ENCODE peak calls at places on chromosomes 3 and 15, in ten cellular contexts. B is cardiac fibroblast, O is AG04449, J is AG09309, X is AG10803, F is fibroblast of mammary gland, C is GM23338, Y is hepatocyte, S is RWPE1, E is IMR-90. G is an unnamed sample.

GRCh38 chr15:74400313-74400850 is 32.9 kb upstream of the CYP11A1 start:
- DNase-seq in O (no peak), F (peak), B (peak), X (peak), C (no peak), Y (no peak), J (no peak), S (no peak), E (no peak), G (no peak)

GRCh38 chr15:39344662-39345141 is 236.2 kb upstream of the THBS1 start:
- DNase-seq in C (peak), B (peak), S (no peak), F (peak), O (no peak), E (no peak), J (no peak), X (peak), Y (no peak), G (no peak)

GRCh38 chr3:183491109-183491922 is 62.9 kb upstream of the MCF2L2 start:
- DNase-seq in F (no peak), E (no peak), S (no peak), J (no peak), X (no peak), C (no peak), B (no peak), Y (no peak), O (no peak), G (no peak)

GRCh38 chr3:191136347-191136746 is 62.7 kb upstream of the OSTN start:
- DNase-seq in C (peak), F (peak), O (no peak), J (no peak), Y (no peak), X (peak), B (peak), S (no peak), E (peak), G (peak)

GRCh38 chr3:110414851-110415250 is 656.8 kb upstream of the NECTIN3 start:
- DNase-seq in Y (no peak), S (peak), O (peak), X (peak), J (peak), F (peak), B (peak), C (no peak), E (peak), G (peak)

GRCh38 chr3:185290266-185290665 is 36.4 kb upstream of the EHHADH start:
- DNase-seq in E (no peak), S (no peak), C (no peak), X (no peak), J (no peak), F (no peak), Y (no peak), O (no peak), B (peak), G (no peak)

GRCh38 chr3:194281306-194281705 is 69.8 kb downstream of the CPN2 start:
- DNase-seq in C (no peak), O (no peak), X (no peak), J (no peak), F (no peak), E (no peak), B (no peak), S (no peak), Y (no peak), G (no peak)

GRCh38 chr3:188508454-188508853 is 354.5 kb downstream of the LPP start:
- DNase-seq in B (no peak), J (no peak), X (no peak), F (no peak), O (no peak), C (no peak), Y (no peak), E (no peak), S (no peak), G (no peak)

GRCh38 chr3:172989373-172989772 is 151.7 kb downstream of the SPATA16 start:
- DNase-seq in E (no peak), B (no peak), F (no peak), X (no peak), C (no peak), J (no peak), S (no peak), O (no peak), Y (no peak), G (no peak)

GRCh38 chr3:178384302-178384939 is 151.8 kb upstream of the KCNMB2 start:
- DNase-seq in E (no peak), S (no peak), F (peak), X (peak), J (no peak), O (no peak), Y (no peak), C (no peak), B (peak), G (no peak)

GRCh38 chr3:127750226-127751031 is 71.9 kb downstream of the MGLL start:
- DNase-seq in O (peak), S (peak), E (peak), B (peak), J (peak), Y (no peak), C (no peak), X (peak), F (peak), G (peak)

GRCh38 chr3:105700575-105700974 is 168.2 kb downstream of the CBLB start:
- DNase-seq in Y (no peak), J (no peak), S (no peak), O (no peak), C (no peak), X (no peak), B (no peak), E (no peak), F (no peak), G (no peak)

GRCh38 chr15:51265037-51265555 is 73.3 kb downstream of the CYP19A1 start:
- DNase-seq in C (no peak), E (no peak), Y (no peak), X (peak), O (no peak), J (no peak), F (no peak), S (no peak), B (no peak), G (no peak)

GRCh38 chr3:197519801-197520211 is 36.0 kb downstream of the BDH1 start:
- DNase-seq in S (no peak), F (no peak), J (no peak), C (no peak), B (no peak), E (no peak), Y (no peak), X (no peak), O (no peak), G (no peak)

GRCh38 chr15:43977072-43977884 is 150.5 kb downstream of the WDR76 start:
- DNase-seq in X (no peak), O (no peak), J (no peak), C (peak), E (no peak), F (no peak), S (no peak), B (peak), Y (no peak), G (no peak)

GRCh38 chr3:85270488-85270887 is 311.7 kb downstream of the CADM2 start:
- DNase-seq in F (no peak), O (no peak), X (no peak), J (no peak), E (no peak), B (no peak), S (no peak), C (no peak), Y (no peak), G (no peak)

GRCh38 chr3:29240248-29240647 is 40.6 kb upstream of the RBMS3 start:
- DNase-seq in J (no peak), X (peak), E (peak), C (peak), F (peak), B (peak), O (no peak), S (peak), Y (no peak), G (peak)

GRCh38 chr15:51708013-51708412 is 26.7 kb downstream of the SCG3 start:
- DNase-seq in F (no peak), S (no peak), O (no peak), X (peak), E (no peak), B (no peak), Y (peak), J (no peak), C (no peak), G (no peak)

GRCh38 chr3:179546814-179547241 is 15.9 kb upstream of the ACTL6A start:
- DNase-seq in B (no peak), X (no peak), O (no peak), E (no peak), S (no peak), C (no peak), F (no peak), Y (peak), J (no peak), G (no peak)

DNA sequence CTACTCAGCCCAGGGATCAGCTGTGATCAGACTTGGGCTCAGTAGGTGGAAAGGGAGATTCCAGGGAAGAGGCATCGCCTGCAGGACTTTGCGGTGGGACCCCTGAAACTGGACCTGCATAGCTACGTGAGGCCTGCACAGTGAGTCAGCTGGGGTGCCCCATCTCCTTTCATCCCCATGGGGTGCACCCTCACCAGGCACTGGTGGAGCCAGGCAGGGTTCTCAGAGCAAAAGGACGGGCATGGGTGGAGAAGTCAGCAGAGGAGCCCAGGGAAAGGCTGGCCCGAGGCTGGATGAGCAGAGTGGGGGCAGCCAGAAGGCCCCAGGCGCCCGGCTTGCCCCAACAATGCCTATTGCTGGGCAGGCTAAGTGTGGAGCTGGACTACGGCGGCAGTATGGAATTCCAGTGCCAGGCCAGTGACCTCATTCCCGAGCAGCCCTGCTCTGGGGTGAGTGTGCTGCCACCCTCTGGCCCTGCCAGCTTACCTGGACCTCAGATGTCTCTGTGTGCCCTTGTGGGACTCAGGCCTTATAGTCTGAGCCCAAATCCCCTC is 19.7 kb downstream of the ACAA1 start:
- DNase-seq in S (no peak), X (no peak), J (no peak), O (no peak), C (no peak), Y (no peak), B (no peak), F (no peak), E (no peak), G (no peak)
- TF ChIP-seq CTCF in S (no peak), X (no peak), J (no peak), O (no peak), C (no peak), Y (no peak), B (no peak), F (no peak), E (no peak), G (no peak)

GRCh38 chr3:124786491-124787241 is 56.4 kb downstream of the UMPS start:
- DNase-seq in X (peak), C (no peak), E (peak), O (no peak), S (peak), B (peak), J (no peak), F (peak), Y (peak), G (peak)
- TF ChIP-seq CTCF in X (peak), C (peak), E (peak), O (no peak), S (peak), B (peak), J (peak), F (peak), Y (peak), G (peak)

GRCh38 chr3:125141596-125142417 is 70.7 kb downstream of the SLC12A8 start:
- DNase-seq in F (no peak), X (peak), B (peak), Y (peak), C (peak), J (no peak), O (no peak), S (no peak), E (no peak), G (no peak)
- TF ChIP-seq CTCF in F (peak), X (peak), B (peak), Y (peak), C (no peak), J (peak), O (peak), S (no peak), E (no peak), G (no peak)

GRCh38 chr3:114362815-114363214 is 69.0 kb downstream of the TIGIT start:
- DNase-seq in O (no peak), C (peak), E (peak), F (peak), S (peak), X (peak), B (peak), J (no peak), Y (peak), G (peak)
- TF ChIP-seq CTCF in O (peak), C (peak), E (peak), F (peak), S (peak), X (peak), B (peak), J (peak), Y (peak), G (peak)

GRCh38 chr3:44896449-44896848 is 22.0 kb downstream of the TGM4 start:
- DNase-seq in O (no peak), J (no peak), Y (no peak), E (no peak), C (no peak), F (no peak), S (no peak), X (no peak), B (no peak), G (no peak)

GRCh38 chr3:44890852-44891251 is 16.4 kb downstream of the TGM4 start:
- DNase-seq in E (no peak), S (no peak), X (no peak), C (no peak), Y (no peak), F (no peak), O (no peak), J (no peak), B (no peak), G (no peak)

GRCh38 chr3:44892689-44893088 is 18.3 kb downstream of the TGM4 start:
- DNase-seq in J (no peak), B (peak), C (no peak), S (no peak), O (no peak), Y (no peak), E (peak), F (peak), X (no peak), G (peak)

GRCh38 chr3:44893097-44893496 is 18.7 kb downstream of the TGM4 start:
- DNase-seq in S (peak), O (peak), Y (no peak), C (no peak), B (peak), X (peak), E (peak), J (peak), F (peak), G (peak)

GRCh38 chr3:44894485-44894884 is 20.1 kb downstream of the TGM4 start:
- DNase-seq in C (peak), E (peak), J (no peak), Y (no peak), S (no peak), O (no peak), X (peak), B (peak), F (no peak), G (no peak)
- TF ChIP-seq CTCF in C (no peak), E (no peak), J (no peak), Y (no peak), S (no peak), O (no peak), X (no peak), B (no peak), F (no peak), G (no peak)

DNA sequence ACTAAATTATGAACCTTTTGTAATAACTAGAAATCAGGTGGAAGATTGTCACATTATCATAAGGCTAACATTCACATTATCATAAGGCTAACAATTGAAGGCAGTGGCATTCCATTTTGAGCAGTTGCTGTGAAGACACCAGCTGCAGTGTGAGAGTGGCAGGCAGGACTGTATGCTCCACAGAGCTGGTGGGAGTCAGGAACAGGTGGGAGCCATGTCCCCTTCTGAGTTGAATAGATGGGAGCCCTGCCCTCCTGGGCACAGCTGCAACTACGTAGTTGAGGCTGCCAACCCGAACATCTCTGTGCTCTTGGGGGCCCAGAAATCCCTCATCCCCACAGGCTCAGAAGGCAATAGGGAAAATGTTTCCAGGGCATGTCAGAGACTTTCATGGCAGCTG is 1627.6 kb downstream of the SI start:
- DNase-seq in B (no peak), E (no peak), O (no peak), C (no peak), J (no peak), Y (no peak), F (no peak), S (no peak), X (no peak), G (no peak)
- TF ChIP-seq CTCF in B (no peak), E (no peak), O (no peak), C (no peak), J (no peak), Y (no peak), F (no peak), S (no peak), X (no peak), G (no peak)

GRCh38 chr15:84819291-84819768 is 2.2 kb downstream of the ALPK3 start:
- DNase-seq in F (no peak), C (peak), J (no peak), X (no peak), O (no peak), S (no peak), Y (peak), B (no peak), E (no peak), G (no peak)
- TF ChIP-seq CTCF in F (no peak), C (no peak), J (no peak), X (no peak), O (no peak), S (no peak), Y (no peak), B (peak), E (no peak), G (peak)

DNA sequence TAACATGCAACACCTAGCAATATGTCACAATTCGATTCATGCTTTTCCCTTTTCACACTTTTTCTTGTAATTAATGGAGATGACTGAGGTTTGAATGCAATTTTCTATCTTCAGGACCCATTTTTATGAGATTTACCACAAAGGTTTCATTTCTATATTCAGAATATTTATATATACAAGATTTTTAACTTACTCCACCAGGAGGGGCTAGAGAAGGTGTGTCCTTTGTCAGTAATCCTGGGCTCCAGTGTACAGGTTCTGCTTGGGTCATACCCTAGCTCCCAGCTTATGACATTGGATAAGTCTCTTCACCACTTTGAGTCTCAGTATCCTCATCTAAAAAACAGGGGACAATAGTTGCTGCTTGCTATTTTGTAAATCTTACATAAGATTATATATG is 95.7 kb upstream of the SLC24A5 start:
- DNase-seq in S (no peak), Y (no peak), E (peak), B (peak), F (peak), J (no peak), C (no peak), X (no peak), O (no peak), G (no peak)
- TF ChIP-seq CTCF in S (no peak), Y (peak), E (peak), B (no peak), F (no peak), J (no peak), C (peak), X (no peak), O (no peak), G (peak)

GRCh38 chr3:81173514-81173913 is 587.9 kb downstream of the GBE1 start:
- DNase-seq in Y (peak), E (no peak), O (no peak), X (no peak), S (no peak), J (no peak), B (peak), C (peak), F (no peak), G (no peak)
- TF ChIP-seq CTCF in Y (peak), E (no peak), O (no peak), X (no peak), S (no peak), J (no peak), B (peak), C (peak), F (no peak), G (peak)

GRCh38 chr15:65102912-65103311 is 12.1 kb downstream of the UBAP1L start:
- DNase-seq in X (no peak), B (no peak), J (no peak), S (no peak), E (no peak), C (no peak), F (no peak), O (no peak), Y (no peak), G (no peak)

GRCh38 chr15:65100427-65100826 is 14.6 kb downstream of the UBAP1L start:
- DNase-seq in E (no peak), B (no peak), S (no peak), C (no peak), X (no peak), F (no peak), J (no peak), Y (no peak), O (no peak), G (no peak)

GRCh38 chr15:65099336-65099735 is 15.7 kb downstream of the UBAP1L start:
- DNase-seq in O (no peak), S (no peak), C (no peak), X (no peak), F (no peak), B (no peak), J (no peak), E (no peak), Y (no peak), G (no peak)

GRCh38 chr15:65101418-65101890 is 13.5 kb downstream of the UBAP1L start:
- DNase-seq in O (no peak), S (peak), Y (peak), B (peak), X (peak), E (peak), J (no peak), F (peak), C (peak), G (peak)

DNA sequence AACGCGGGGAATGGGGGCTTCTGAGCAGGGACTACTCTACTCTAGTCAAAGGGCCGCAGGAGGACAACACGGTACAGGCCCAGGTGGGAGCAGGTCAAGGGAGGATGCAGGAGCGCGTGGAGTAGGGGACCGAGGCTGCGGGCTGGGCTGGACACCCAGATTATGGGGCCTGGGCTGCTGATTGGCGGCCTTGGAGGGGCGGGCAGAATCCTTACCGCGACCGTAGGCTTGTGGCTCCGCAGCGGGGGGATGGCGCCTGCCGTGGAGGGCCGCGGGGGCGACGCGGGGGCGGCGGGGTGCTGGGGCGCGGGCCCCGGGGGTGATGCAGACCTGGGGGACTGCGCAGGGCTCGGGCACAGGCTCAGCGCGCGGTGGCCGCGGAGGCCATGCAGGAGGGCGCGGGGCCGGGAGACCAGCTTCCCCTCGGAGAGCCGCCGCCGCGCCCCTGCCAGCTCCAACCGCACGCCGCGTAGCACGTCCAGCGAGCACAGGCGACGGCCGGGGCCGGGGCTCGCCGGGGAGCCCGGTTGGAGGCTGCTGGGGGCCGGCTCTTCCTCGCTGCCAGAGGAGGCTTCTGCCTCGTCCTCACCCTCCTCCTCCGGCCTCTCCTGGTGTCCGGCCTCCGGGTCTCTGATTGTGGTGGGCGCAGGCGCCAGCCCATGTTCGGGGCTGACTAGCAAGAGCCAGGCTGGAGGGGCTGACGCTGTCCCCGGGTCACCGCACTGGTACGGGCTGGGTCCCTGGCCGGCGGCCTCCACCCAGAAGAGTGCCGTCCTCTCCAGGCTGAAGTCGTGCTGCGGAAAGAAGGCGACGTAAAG is 12.9 kb downstream of the UBAP1L start:
- DNase-seq in O (no peak), B (no peak), Y (no peak), J (no peak), F (no peak), S (no peak), X (no peak), E (no peak), C (peak), G (no peak)
- TF ChIP-seq CTCF in O (no peak), B (no peak), Y (no peak), J (no peak), F (no peak), S (no peak), X (no peak), E (no peak), C (no peak), G (peak)

G was measured in HFFc6.